ENCODE peak calls at places on chromosomes 5 and 9, in four cellular contexts. U is fibroblast of lung; Y is stimulated activated naive B cell treated with anti-CD40 and anti-IgM and Interleukin-4, amounts not matched to agents 10 μg/mL and 1 μg/mL and 100 μg/mL, for 72 hours; L is OCI-LY7. K is an unnamed sample.
A peak's percentile ranks its signal among the peaks of the same experiment; 100 is the strongest.

GRCh38 chr9:126386088-126386487 is 59.5 kb downstream of the MVB12B start:
- DNase-seq in U (no peak), Y (no peak), L (peak; percentile 11), K (no peak)

GRCh38 chr5:65742565-65743231 is 20.7 kb downstream of the NLN start:
- DNase-seq in U (peak; percentile 83), Y (no peak), L (peak; percentile 56), K (peak; percentile 46)

GRCh38 chr9:128917151-128917849 is 3.5 kb upstream of the PHYHD1 start:
- DNase-seq in U (peak; percentile 69), Y (no peak), L (no peak), K (no peak)

GRCh38 chr5:66143473-66144073 is 527 bp upstream of the SREK1 start:
- DNase-seq in U (no peak), Y (no peak), L (no peak), K (no peak)

GRCh38 chr9:125635888-125636287 is 71.1 kb downstream of the MAPKAP1 start:
- DNase-seq in U (no peak), Y (no peak), L (no peak), K (no peak)

GRCh38 chr5:39151731-39152130 is 67.6 kb downstream of the FYB1 start:
- DNase-seq in U (no peak), Y (no peak), L (no peak), K (no peak)

GRCh38 chr9:125988479-125989050 is 241.4 kb downstream of the PBX3 start:
- DNase-seq in U (no peak), Y (no peak), L (no peak), K (no peak)

GRCh38 chr5:132184588-132184987 is 43.1 kb downstream of the P4HA2 start:
- DNase-seq in U (no peak), Y (no peak), L (no peak), K (no peak)

GRCh38 chr5:171893290-171893890 is 107.8 kb downstream of the SMIM23 start:
- DNase-seq in U (peak; percentile 78), Y (no peak), L (no peak), K (no peak)

GRCh38 chr9:101674165-101674564 is 64.3 kb downstream of the GRIN3A start:
- DNase-seq in U (no peak), Y (no peak), L (no peak), K (peak; percentile 2)

GRCh38 chr5:103607346-103607745 is 44.8 kb upstream of the NUDT12 start:
- DNase-seq in U (no peak), Y (no peak), L (no peak), K (no peak)

GRCh38 chr5:32102254-32102653 is 71.9 kb downstream of the GOLPH3 start:
- DNase-seq in U (no peak), Y (no peak), L (no peak), K (no peak)

GRCh38 chr5:95439801-95440493 is 48.8 kb downstream of the FAM81B start:
- DNase-seq in U (no peak), Y (no peak), L (no peak), K (no peak)

GRCh38 chr9:134320916-134321570 is 5.2 kb upstream of the RXRA start:
- DNase-seq in U (no peak), Y (no peak), L (no peak), K (no peak)

GRCh38 chr5:96637191-96637590 is 25.0 kb upstream of the CAST start:
- DNase-seq in U (no peak), Y (no peak), L (no peak), K (no peak)

GRCh38 chr5:126449751-126450271 is 26.6 kb downstream of the GRAMD2B start:
- DNase-seq in U (peak; percentile 74), Y (peak; percentile 28), L (no peak), K (peak; percentile 21)

GRCh38 chr9:16236326-16236725 is 634.1 kb downstream of the BNC2 start:
- DNase-seq in U (peak; percentile 92), Y (no peak), L (no peak), K (no peak)

GRCh38 chr5:174614500-174615135 is 109.8 kb upstream of the MSX2 start:
- DNase-seq in U (no peak), Y (no peak), L (no peak), K (no peak)

GRCh38 chr9:96293481-96293880 is 8.5 kb downstream of the HSD17B3 start:
- DNase-seq in U (peak; percentile 27), Y (no peak), L (no peak), K (no peak)

GRCh38 chr5:73135429-73136276 is 15.3 kb downstream of the TMEM171 start:
- DNase-seq in U (peak; percentile 38), Y (no peak), L (peak; percentile 70), K (peak; percentile 37)

GRCh38 chr5:1330146-1330846 is 14.6 kb downstream of the CLPTM1L start:
- DNase-seq in U (peak; percentile 36), Y (no peak), L (no peak), K (no peak)

GRCh38 chr5:159290741-159291140 is 27.7 kb downstream of the UBLCP1 start:
- DNase-seq in U (peak; percentile 66), Y (no peak), L (no peak), K (no peak)

GRCh38 chr5:1655496-1656270 is 131.9 kb upstream of the LPCAT1 start:
- DNase-seq in U (no peak), Y (no peak), L (no peak), K (no peak)

GRCh38 chr5:67089200-67089725 is 107.3 kb downstream of the CD180 start:
- DNase-seq in U (peak; percentile 66), Y (no peak), L (no peak), K (no peak)

GRCh38 chr9:73655363-73655762 is 503.7 kb downstream of the ANXA1 start:
- DNase-seq in U (no peak), Y (no peak), L (no peak), K (no peak)

GRCh38 chr9:93319992-93320490 is 131.4 kb upstream of the FAM120A start:
- DNase-seq in U (peak; percentile 4), Y (no peak), L (no peak), K (no peak)

GRCh38 chr9:92669527-92669889 is 423 bp downstream of the IPPK start:
- DNase-seq in U (peak; percentile 16), Y (no peak), L (no peak), K (no peak)

GRCh38 chr9:22244141-22245011 is 202.2 kb upstream of the DMRTA1 start:
- DNase-seq in U (peak; percentile 63), Y (no peak), L (peak; percentile 70), K (peak; percentile 77)

GRCh38 chr9:124776613-124776951 is 351 bp upstream of the OLFML2A start:
- DNase-seq in U (no peak), Y (no peak), L (no peak), K (no peak)

GRCh38 chr5:178114325-178115135 is 1.2 kb downstream of the N4BP3 start:
- DNase-seq in U (no peak), Y (peak; percentile 53), L (peak; percentile 62), K (no peak)

GRCh38 chr9:134032456-134033222 is 7.4 kb downstream of the BRD3OS start:
- DNase-seq in U (no peak), Y (no peak), L (no peak), K (no peak)

K was measured in KBM-7.